ENCODE peak calls at places on chromosome 13, in four cellular contexts. One of them, this sample, is unnamed.

GRCh38 chr13:32829269-32829668 is 187.0 kb upstream of the KL start:
- DNase-seq in iris pigment epithelial cell: no peak
- DNase-seq in HuH-7: no peak
- DNase-seq in HEK293T: no peak
- DNase-seq in this sample: no peak

GRCh38 chr13:78777973-78778372 is 119.0 kb upstream of the OBI1 start:
- DNase-seq in iris pigment epithelial cell: no peak
- DNase-seq in HuH-7: no peak
- DNase-seq in HEK293T: peak
- DNase-seq in this sample: no peak

GRCh38 chr13:109762791-109763190 is 23.6 kb downstream of the IRS2 start:
- DNase-seq in iris pigment epithelial cell: no peak
- DNase-seq in HuH-7: no peak
- DNase-seq in HEK293T: no peak
- DNase-seq in this sample: no peak

GRCh38 chr13:100208596-100208995 is 119.7 kb downstream of the PCCA start:
- DNase-seq in iris pigment epithelial cell: no peak
- DNase-seq in HuH-7: no peak
- DNase-seq in HEK293T: no peak
- DNase-seq in this sample: no peak

GRCh38 chr13:46345866-46346265 is 41.2 kb downstream of the RUBCNL start:
- DNase-seq in iris pigment epithelial cell: no peak
- DNase-seq in HuH-7: no peak
- DNase-seq in HEK293T: no peak
- DNase-seq in this sample: no peak

GRCh38 chr13:97241761-97242160 is 19.6 kb downstream of the MBNL2 start:
- DNase-seq in iris pigment epithelial cell: no peak
- DNase-seq in HuH-7: no peak
- DNase-seq in HEK293T: no peak
- DNase-seq in this sample: no peak

GRCh38 chr13:98509271-98510155 is 67.4 kb downstream of the STK24 start:
- DNase-seq in iris pigment epithelial cell: peak
- DNase-seq in HuH-7: no peak
- DNase-seq in HEK293T: no peak
- DNase-seq in this sample: no peak

GRCh38 chr13:113833111-113833830 is 30.6 kb downstream of the GAS6 start:
- DNase-seq in iris pigment epithelial cell: no peak
- DNase-seq in HuH-7: no peak
- DNase-seq in HEK293T: no peak
- DNase-seq in this sample: no peak

GRCh38 chr13:84776578-84776977 is 894.3 kb upstream of the SLITRK1 start:
- DNase-seq in iris pigment epithelial cell: no peak
- DNase-seq in HuH-7: no peak
- DNase-seq in HEK293T: no peak
- DNase-seq in this sample: no peak

GRCh38 chr13:22114630-22115311 is 443.9 kb downstream of the FGF9 start:
- DNase-seq in iris pigment epithelial cell: no peak
- DNase-seq in HuH-7: peak
- DNase-seq in HEK293T: no peak
- DNase-seq in this sample: no peak

GRCh38 chr13:49645451-49645850 is 17.1 kb downstream of the ARL11 start:
- DNase-seq in iris pigment epithelial cell: no peak
- DNase-seq in HuH-7: no peak
- DNase-seq in HEK293T: no peak
- DNase-seq in this sample: no peak

GRCh38 chr13:74774252-74774651 is 640.0 kb upstream of the KLF12 start:
- DNase-seq in iris pigment epithelial cell: peak
- DNase-seq in HuH-7: no peak
- DNase-seq in HEK293T: no peak
- DNase-seq in this sample: no peak

GRCh38 chr13:74135306-74136088 is 1.3 kb upstream of the KLF12 start:
- DNase-seq in iris pigment epithelial cell: peak
- DNase-seq in HuH-7: peak
- DNase-seq in HEK293T: peak
- DNase-seq in this sample: peak

This sample was measured in left lung.